ENCODE peak calls at places on chromosomes 12 and 14, in ten cellular contexts. One of them, this sample, is unnamed.

GRCh38 chr14:102159841-102160240 is 20.1 kb downstream of the WDR20 start:
- DNase-seq in GM19239: no peak
- DNase-seq in psoas muscle: no peak
- DNase-seq in nucleus accumbens: no peak
- DNase-seq in midbrain: no peak
- DNase-seq in ELF-1: no peak
- DNase-seq in HuH-7.5: no peak
- DNase-seq in NCI-H1092: no peak
- DNase-seq in activated CD8-positive, alpha-beta memory T cell treated with anti-CD3 and anti-CD28 coated beads for 1 hour: no peak
- DNase-seq in Caki2: peak; percentile 56
- DNase-seq in this sample: no peak

GRCh38 chr14:55240526-55241178 is 30.6 kb upstream of the FBXO34 start:
- DNase-seq in Caki2: no peak
- DNase-seq in NCI-H1092: no peak
- DNase-seq in GM19239: no peak
- DNase-seq in activated CD8-positive, alpha-beta memory T cell treated with anti-CD3 and anti-CD28 coated beads for 1 hour: no peak
- DNase-seq in midbrain: no peak
- DNase-seq in HuH-7.5: no peak
- DNase-seq in nucleus accumbens: no peak
- DNase-seq in psoas muscle: no peak
- DNase-seq in ELF-1: peak; percentile 73
- DNase-seq in this sample: no peak

GRCh38 chr12:94644141-94644575 is 6.2 kb downstream of the TMCC3 start:
- DNase-seq in Caki2: peak; percentile 55
- DNase-seq in psoas muscle: peak; percentile 58
- DNase-seq in midbrain: no peak
- DNase-seq in ELF-1: no peak
- DNase-seq in NCI-H1092: no peak
- DNase-seq in activated CD8-positive, alpha-beta memory T cell treated with anti-CD3 and anti-CD28 coated beads for 1 hour: no peak
- DNase-seq in nucleus accumbens: no peak
- DNase-seq in HuH-7.5: no peak
- DNase-seq in GM19239: no peak
- DNase-seq in this sample: no peak

GRCh38 chr12:83575326-83575725 is 888.6 kb downstream of the TMTC2 start:
- DNase-seq in GM19239: no peak
- DNase-seq in nucleus accumbens: no peak
- DNase-seq in Caki2: no peak
- DNase-seq in midbrain: no peak
- DNase-seq in NCI-H1092: no peak
- DNase-seq in psoas muscle: no peak
- DNase-seq in ELF-1: no peak
- DNase-seq in HuH-7.5: no peak
- DNase-seq in activated CD8-positive, alpha-beta memory T cell treated with anti-CD3 and anti-CD28 coated beads for 1 hour: no peak
- DNase-seq in this sample: no peak

GRCh38 chr12:102349079-102349478 is 131.3 kb downstream of the IGF1 start:
- DNase-seq in ELF-1: no peak
- DNase-seq in midbrain: no peak
- DNase-seq in psoas muscle: no peak
- DNase-seq in nucleus accumbens: no peak
- DNase-seq in HuH-7.5: no peak
- DNase-seq in activated CD8-positive, alpha-beta memory T cell treated with anti-CD3 and anti-CD28 coated beads for 1 hour: no peak
- DNase-seq in Caki2: no peak
- DNase-seq in NCI-H1092: no peak
- DNase-seq in GM19239: no peak
- DNase-seq in this sample: no peak

GRCh38 chr12:28563286-28563685 is 373.0 kb downstream of the CCDC91 start:
- DNase-seq in NCI-H1092: no peak
- DNase-seq in GM19239: no peak
- DNase-seq in Caki2: no peak
- DNase-seq in nucleus accumbens: no peak
- DNase-seq in psoas muscle: no peak
- DNase-seq in ELF-1: no peak
- DNase-seq in activated CD8-positive, alpha-beta memory T cell treated with anti-CD3 and anti-CD28 coated beads for 1 hour: no peak
- DNase-seq in midbrain: no peak
- DNase-seq in HuH-7.5: no peak
- DNase-seq in this sample: no peak

GRCh38 chr12:6215932-6216494 is 15.8 kb downstream of the CD9 start:
- DNase-seq in midbrain: peak; percentile 71
- DNase-seq in HuH-7.5: no peak
- DNase-seq in GM19239: no peak
- DNase-seq in Caki2: peak; percentile 99
- DNase-seq in NCI-H1092: no peak
- DNase-seq in activated CD8-positive, alpha-beta memory T cell treated with anti-CD3 and anti-CD28 coated beads for 1 hour: no peak
- DNase-seq in psoas muscle: peak; percentile 64
- DNase-seq in ELF-1: peak; percentile 63
- DNase-seq in nucleus accumbens: peak; percentile 66
- DNase-seq in this sample: no peak

GRCh38 chr14:36582011-36582873 is at the start of gene NKX2-8:
- DNase-seq in GM19239: no peak
- DNase-seq in midbrain: no peak
- DNase-seq in HuH-7.5: peak; percentile 39
- DNase-seq in Caki2: peak; percentile 51
- DNase-seq in ELF-1: no peak
- DNase-seq in psoas muscle: no peak
- DNase-seq in NCI-H1092: no peak
- DNase-seq in activated CD8-positive, alpha-beta memory T cell treated with anti-CD3 and anti-CD28 coated beads for 1 hour: no peak
- DNase-seq in nucleus accumbens: no peak
- DNase-seq in this sample: no peak

GRCh38 chr12:93908846-93909592 is 231.8 kb downstream of the CRADD start:
- DNase-seq in activated CD8-positive, alpha-beta memory T cell treated with anti-CD3 and anti-CD28 coated beads for 1 hour: no peak
- DNase-seq in nucleus accumbens: no peak
- DNase-seq in Caki2: no peak
- DNase-seq in NCI-H1092: peak; percentile 12
- DNase-seq in ELF-1: no peak
- DNase-seq in HuH-7.5: no peak
- DNase-seq in midbrain: no peak
- DNase-seq in psoas muscle: no peak
- DNase-seq in GM19239: no peak
- DNase-seq in this sample: no peak

GRCh38 chr14:64733899-64734298 is 29.7 kb downstream of the PLEKHG3 start:
- DNase-seq in activated CD8-positive, alpha-beta memory T cell treated with anti-CD3 and anti-CD28 coated beads for 1 hour: no peak
- DNase-seq in ELF-1: no peak
- DNase-seq in Caki2: no peak
- DNase-seq in midbrain: no peak
- DNase-seq in HuH-7.5: no peak
- DNase-seq in psoas muscle: no peak
- DNase-seq in NCI-H1092: no peak
- DNase-seq in GM19239: no peak
- DNase-seq in nucleus accumbens: no peak
- DNase-seq in this sample: no peak

GRCh38 chr12:124848621-124849380 is 14.9 kb downstream of the SCARB1 start:
- DNase-seq in HuH-7.5: no peak
- DNase-seq in nucleus accumbens: peak; percentile 31
- DNase-seq in NCI-H1092: no peak
- DNase-seq in Caki2: no peak
- DNase-seq in ELF-1: no peak
- DNase-seq in midbrain: peak; percentile 14
- DNase-seq in activated CD8-positive, alpha-beta memory T cell treated with anti-CD3 and anti-CD28 coated beads for 1 hour: no peak
- DNase-seq in psoas muscle: no peak
- DNase-seq in GM19239: no peak
- DNase-seq in this sample: no peak

GRCh38 chr12:89864419-89864818 is 155.8 kb upstream of the ATP2B1 start:
- DNase-seq in GM19239: no peak
- DNase-seq in ELF-1: no peak
- DNase-seq in midbrain: no peak
- DNase-seq in nucleus accumbens: no peak
- DNase-seq in Caki2: no peak
- DNase-seq in psoas muscle: no peak
- DNase-seq in activated CD8-positive, alpha-beta memory T cell treated with anti-CD3 and anti-CD28 coated beads for 1 hour: no peak
- DNase-seq in NCI-H1092: no peak
- DNase-seq in HuH-7.5: no peak
- DNase-seq in this sample: no peak

GRCh38 chr12:103632554-103633216 is 45.6 kb downstream of the STAB2 start:
- DNase-seq in NCI-H1092: peak; percentile 64
- DNase-seq in GM19239: peak; percentile 75
- DNase-seq in activated CD8-positive, alpha-beta memory T cell treated with anti-CD3 and anti-CD28 coated beads for 1 hour: no peak
- DNase-seq in HuH-7.5: peak; percentile 76
- DNase-seq in nucleus accumbens: no peak
- DNase-seq in midbrain: no peak
- DNase-seq in Caki2: peak; percentile 49
- DNase-seq in ELF-1: peak; percentile 90
- DNase-seq in psoas muscle: peak; percentile 56
- DNase-seq in this sample: no peak

GRCh38 chr12:52296572-52297215 is 5.4 kb upstream of the KRT81 start:
- DNase-seq in midbrain: no peak
- DNase-seq in activated CD8-positive, alpha-beta memory T cell treated with anti-CD3 and anti-CD28 coated beads for 1 hour: no peak
- DNase-seq in nucleus accumbens: no peak
- DNase-seq in HuH-7.5: no peak
- DNase-seq in GM19239: no peak
- DNase-seq in NCI-H1092: no peak
- DNase-seq in Caki2: no peak
- DNase-seq in psoas muscle: no peak
- DNase-seq in ELF-1: no peak
- DNase-seq in this sample: no peak

This sample was measured in memory B cell.